ENCODE peak calls at places on chromosome 10, in four cellular contexts. One of them, this sample, is unnamed.
A peak's percentile ranks its signal among the peaks of the same experiment; 100 is the strongest.

GRCh38 chr10:84267503-84268126 is 22.8 kb downstream of the RGR start:
- DNase-seq in brain microvascular endothelial cell: peak; percentile 56
- DNase-seq in tibial artery: no peak
- DNase-seq in GM12865: peak; percentile 63
- DNase-seq in this sample: no peak

GRCh38 chr10:110859947-110860376 is 11.8 kb upstream of the PDCD4 start:
- DNase-seq in brain microvascular endothelial cell: peak; percentile 65
- DNase-seq in GM12865: peak; percentile 41
- DNase-seq in tibial artery: no peak
- DNase-seq in this sample: no peak

GRCh38 chr10:96211775-96212174 is 59.6 kb downstream of the BLNK start:
- DNase-seq in tibial artery: no peak
- DNase-seq in brain microvascular endothelial cell: no peak
- DNase-seq in GM12865: no peak
- DNase-seq in this sample: no peak

GRCh38 chr10:52318136-52318810 is 4.2 kb downstream of the DKK1 start:
- DNase-seq in brain microvascular endothelial cell: peak; percentile 52
- DNase-seq in tibial artery: no peak
- DNase-seq in GM12865: no peak
- DNase-seq in this sample: no peak

GRCh38 chr10:13990918-13991317 is 339.8 kb downstream of the FRMD4A start:
- DNase-seq in GM12865: no peak
- DNase-seq in tibial artery: no peak
- DNase-seq in brain microvascular endothelial cell: peak; percentile 67
- DNase-seq in this sample: no peak

GRCh38 chr10:103564799-103565365 is 71.4 kb downstream of the NEURL1 start:
- DNase-seq in tibial artery: no peak
- DNase-seq in GM12865: peak; percentile 37
- DNase-seq in brain microvascular endothelial cell: peak; percentile 8
- DNase-seq in this sample: no peak

GRCh38 chr10:28367865-28368541 is 65.1 kb upstream of the MPP7 start:
- DNase-seq in GM12865: peak; percentile 72
- DNase-seq in brain microvascular endothelial cell: no peak
- DNase-seq in tibial artery: no peak
- DNase-seq in this sample: no peak

GRCh38 chr10:125024496-125025234 is 82.7 kb downstream of the ZRANB1 start:
- DNase-seq in brain microvascular endothelial cell: no peak
- DNase-seq in tibial artery: no peak
- DNase-seq in GM12865: no peak
- DNase-seq in this sample: no peak

GRCh38 chr10:12388671-12389070 is 39.3 kb downstream of the CAMK1D start:
- DNase-seq in brain microvascular endothelial cell: no peak
- DNase-seq in tibial artery: no peak
- DNase-seq in GM12865: no peak
- DNase-seq in this sample: no peak

GRCh38 chr10:97529685-97530465 is 31.2 kb downstream of the UBTD1 start:
- DNase-seq in GM12865: no peak
- DNase-seq in brain microvascular endothelial cell: no peak
- DNase-seq in tibial artery: no peak
- DNase-seq in this sample: no peak

GRCh38 chr10:2978111-2978510 is 89.2 kb upstream of the PFKP start:
- DNase-seq in tibial artery: no peak
- DNase-seq in brain microvascular endothelial cell: no peak
- DNase-seq in GM12865: peak; percentile 39
- DNase-seq in this sample: no peak

GRCh38 chr10:22489975-22490374 is 144.7 kb downstream of the SPAG6 start:
- DNase-seq in GM12865: no peak
- DNase-seq in tibial artery: no peak
- DNase-seq in brain microvascular endothelial cell: no peak
- DNase-seq in this sample: no peak

GRCh38 chr10:124550305-124551034 is 88.8 kb downstream of the LHPP start:
- DNase-seq in brain microvascular endothelial cell: no peak
- DNase-seq in GM12865: no peak
- DNase-seq in tibial artery: no peak
- DNase-seq in this sample: no peak

GRCh38 chr10:113463777-113464176 is 89.1 kb upstream of the HABP2 start:
- DNase-seq in brain microvascular endothelial cell: no peak
- DNase-seq in tibial artery: no peak
- DNase-seq in GM12865: no peak
- DNase-seq in this sample: no peak

GRCh38 chr10:113060221-113061053 is 110.4 kb downstream of the TCF7L2 start:
- DNase-seq in brain microvascular endothelial cell: no peak
- DNase-seq in GM12865: no peak
- DNase-seq in tibial artery: peak; percentile 85
- DNase-seq in this sample: no peak

GRCh38 chr10:31075434-31075833 is 43.8 kb upstream of the ZNF438 start:
- DNase-seq in brain microvascular endothelial cell: peak; percentile 74
- DNase-seq in GM12865: no peak
- DNase-seq in tibial artery: no peak
- DNase-seq in this sample: no peak

GRCh38 chr10:103168436-103168835 is 24.6 kb downstream of the NT5C2 start:
- DNase-seq in brain microvascular endothelial cell: peak; percentile 54
- DNase-seq in GM12865: no peak
- DNase-seq in tibial artery: no peak
- DNase-seq in this sample: no peak

GRCh38 chr10:102473445-102474331 is 22.3 kb upstream of the C10orf95 start:
- DNase-seq in GM12865: no peak
- DNase-seq in brain microvascular endothelial cell: no peak
- DNase-seq in tibial artery: no peak
- DNase-seq in this sample: no peak

GRCh38 chr10:70442332-70442988 is 979 bp upstream of the NODAL start:
- DNase-seq in tibial artery: no peak
- DNase-seq in GM12865: no peak
- DNase-seq in brain microvascular endothelial cell: no peak
- DNase-seq in this sample: no peak

GRCh38 chr10:103069453-103070331 is 123.4 kb downstream of the NT5C2 start:
- DNase-seq in GM12865: peak; percentile 83
- DNase-seq in tibial artery: peak; percentile 76
- DNase-seq in brain microvascular endothelial cell: peak; percentile 50
- DNase-seq in this sample: no peak

GRCh38 chr10:3119796-3120459 is 52.6 kb downstream of the PFKP start:
- DNase-seq in brain microvascular endothelial cell: no peak
- DNase-seq in tibial artery: peak; percentile 83
- DNase-seq in GM12865: peak; percentile 26
- DNase-seq in this sample: no peak

GRCh38 chr10:90871279-90871760 is 454 bp upstream of the RPP30 start:
- DNase-seq in GM12865: peak; percentile 74
- DNase-seq in tibial artery: no peak
- DNase-seq in brain microvascular endothelial cell: peak; percentile 83
- DNase-seq in this sample: no peak

GRCh38 chr10:14474656-14475055 is 143.9 kb upstream of the FRMD4A start:
- DNase-seq in tibial artery: no peak
- DNase-seq in GM12865: peak; percentile 29
- DNase-seq in brain microvascular endothelial cell: no peak
- DNase-seq in this sample: no peak

GRCh38 chr10:92242910-92243671 is 47.8 kb downstream of the CPEB3 start:
- DNase-seq in brain microvascular endothelial cell: peak; percentile 49
- DNase-seq in GM12865: peak; percentile 72
- DNase-seq in tibial artery: peak; percentile 68
- DNase-seq in this sample: no peak

GRCh38 chr10:61140765-61141392 is 196.9 kb upstream of the RHOBTB1 start:
- DNase-seq in tibial artery: no peak
- DNase-seq in GM12865: peak; percentile 42
- DNase-seq in brain microvascular endothelial cell: peak; percentile 62
- DNase-seq in this sample: no peak

GRCh38 chr10:132990684-132991545 is 48.5 kb upstream of the CFAP46 start:
- DNase-seq in GM12865: no peak
- DNase-seq in tibial artery: no peak
- DNase-seq in brain microvascular endothelial cell: no peak
- DNase-seq in this sample: no peak

GRCh38 chr10:52955337-52955736 is 182.8 kb upstream of the MBL2 start:
- DNase-seq in GM12865: no peak
- DNase-seq in tibial artery: no peak
- DNase-seq in brain microvascular endothelial cell: no peak
- DNase-seq in this sample: no peak

This sample was measured in suprapubic skin.